ENCODE peak calls at places on chromosomes 13 and 19, in seven cellular contexts. One of them, this sample, is unnamed.

GRCh38 chr13:26956532-26957142 is 196.1 kb upstream of the GPR12 start:
- DNase-seq in MCF 10A: no peak
- DNase-seq in choroid plexus epithelial cell: no peak
- DNase-seq in nucleus accumbens: no peak
- DNase-seq in COR-L47: no peak
- DNase-seq in heart left ventricle: no peak
- DNase-seq in naive B cell: no peak
- DNase-seq in this sample: no peak

GRCh38 chr19:6063576-6063961 is 46.7 kb downstream of the RFX2 start:
- DNase-seq in nucleus accumbens: no peak
- DNase-seq in MCF 10A: no peak
- DNase-seq in choroid plexus epithelial cell: no peak
- DNase-seq in heart left ventricle: no peak
- DNase-seq in naive B cell: no peak
- DNase-seq in COR-L47: no peak
- DNase-seq in this sample: no peak

GRCh38 chr13:40190656-40191100 is 475.8 kb downstream of the FOXO1 start:
- DNase-seq in heart left ventricle: peak; percentile 45
- DNase-seq in MCF 10A: peak; percentile 78
- DNase-seq in nucleus accumbens: peak; percentile 75
- DNase-seq in choroid plexus epithelial cell: peak; percentile 98
- DNase-seq in naive B cell: peak; percentile 46
- DNase-seq in COR-L47: no peak
- DNase-seq in this sample: peak; percentile 63

GRCh38 chr13:107678075-107678689 is 537.2 kb downstream of the LIG4 start:
- DNase-seq in naive B cell: no peak
- DNase-seq in heart left ventricle: no peak
- DNase-seq in choroid plexus epithelial cell: peak; percentile 60
- DNase-seq in MCF 10A: peak; percentile 35
- DNase-seq in COR-L47: no peak
- DNase-seq in nucleus accumbens: no peak
- DNase-seq in this sample: no peak

GRCh38 chr19:11378319-11379189 is 4.1 kb downstream of the SWSAP1 start:
- DNase-seq in COR-L47: peak; percentile 40
- DNase-seq in naive B cell: no peak
- DNase-seq in MCF 10A: peak; percentile 88
- DNase-seq in nucleus accumbens: no peak
- DNase-seq in heart left ventricle: peak; percentile 64
- DNase-seq in choroid plexus epithelial cell: peak; percentile 57
- DNase-seq in this sample: peak; percentile 81

GRCh38 chr13:79533781-79534400 is 52.9 kb downstream of the NDFIP2 start:
- DNase-seq in heart left ventricle: no peak
- DNase-seq in COR-L47: no peak
- DNase-seq in naive B cell: no peak
- DNase-seq in MCF 10A: no peak
- DNase-seq in nucleus accumbens: no peak
- DNase-seq in choroid plexus epithelial cell: peak; percentile 53
- DNase-seq in this sample: peak; percentile 63

GRCh38 chr19:39592381-39592780 is 9.9 kb upstream of the LGALS13 start:
- DNase-seq in choroid plexus epithelial cell: no peak
- DNase-seq in COR-L47: no peak
- DNase-seq in heart left ventricle: no peak
- DNase-seq in MCF 10A: no peak
- DNase-seq in nucleus accumbens: no peak
- DNase-seq in naive B cell: no peak
- DNase-seq in this sample: no peak

GRCh38 chr19:8137425-8137824 is 12.0 kb downstream of the FBN3 start:
- DNase-seq in choroid plexus epithelial cell: no peak
- DNase-seq in nucleus accumbens: no peak
- DNase-seq in MCF 10A: no peak
- DNase-seq in naive B cell: no peak
- DNase-seq in heart left ventricle: no peak
- DNase-seq in COR-L47: no peak
- DNase-seq in this sample: no peak

GRCh38 chr19:38975861-38976271 is 324 bp upstream of the FBXO17 start:
- DNase-seq in COR-L47: no peak
- DNase-seq in nucleus accumbens: no peak
- DNase-seq in MCF 10A: no peak
- DNase-seq in choroid plexus epithelial cell: peak; percentile 51
- DNase-seq in heart left ventricle: no peak
- DNase-seq in naive B cell: no peak
- DNase-seq in this sample: peak; percentile 50

GRCh38 chr19:947090-947706 is 21.4 kb downstream of the ARID3A start:
- DNase-seq in choroid plexus epithelial cell: no peak
- DNase-seq in nucleus accumbens: no peak
- DNase-seq in naive B cell: no peak
- DNase-seq in COR-L47: no peak
- DNase-seq in MCF 10A: no peak
- DNase-seq in heart left ventricle: no peak
- DNase-seq in this sample: no peak

GRCh38 chr19:7914099-7914498 is 531 bp upstream of the TGFBR3L start:
- DNase-seq in choroid plexus epithelial cell: no peak
- DNase-seq in naive B cell: no peak
- DNase-seq in heart left ventricle: no peak
- DNase-seq in MCF 10A: no peak
- DNase-seq in COR-L47: no peak
- DNase-seq in nucleus accumbens: no peak
- DNase-seq in this sample: no peak

GRCh38 chr13:65943711-65944110 is 1286.4 kb downstream of the PCDH9 start:
- DNase-seq in naive B cell: no peak
- DNase-seq in nucleus accumbens: no peak
- DNase-seq in MCF 10A: peak; percentile 68
- DNase-seq in heart left ventricle: no peak
- DNase-seq in COR-L47: no peak
- DNase-seq in choroid plexus epithelial cell: peak; percentile 57
- DNase-seq in this sample: peak; percentile 24

GRCh38 chr19:49690073-49690655 is 752 bp upstream of the CPT1C start:
- DNase-seq in heart left ventricle: no peak
- DNase-seq in nucleus accumbens: no peak
- DNase-seq in COR-L47: no peak
- DNase-seq in naive B cell: no peak
- DNase-seq in choroid plexus epithelial cell: no peak
- DNase-seq in MCF 10A: no peak
- DNase-seq in this sample: peak; percentile 32

GRCh38 chr19:19460258-19460731 is 54.8 kb downstream of the GATAD2A start:
- DNase-seq in choroid plexus epithelial cell: no peak
- DNase-seq in naive B cell: peak; percentile 30
- DNase-seq in nucleus accumbens: no peak
- DNase-seq in heart left ventricle: no peak
- DNase-seq in MCF 10A: no peak
- DNase-seq in COR-L47: no peak
- DNase-seq in this sample: no peak

This sample was measured in EL.